ENCODE peak calls at places on chromosome 18, in six cellular contexts. Y is stimulated activated CD4-positive, alpha-beta T cell treated with anti-CD3 and anti-CD28 coated beads, Interleukin-4, amount 100 ng/mL, for 1 hour; H is activated CD4-positive, alpha-beta T cell treated with anti-CD3 and anti-CD28 coated beads, Interleukin-2, amount 10 ng/mL, durations not matched to agents 24 days and 14 days; Q is NCI-H69; W is CD4-positive, alpha-beta memory T cell; T is smooth muscle cell of the brain vasculature. J is an unnamed sample.

GRCh38 chr18:44599409-44599808 is 81.3 kb upstream of the SETBP1 start:
- DNase-seq in H (no peak), W (no peak), T (peak; percentile 46), Y (no peak), Q (no peak), J (peak; percentile 40)

GRCh38 chr18:48711651-48712486 is 173.0 kb downstream of the CTIF start:
- DNase-seq in W (no peak), Y (no peak), T (no peak), Q (peak; percentile 67), H (peak; percentile 64), J (no peak)

GRCh38 chr18:41977233-41977632 is 22.2 kb downstream of the PIK3C3 start:
- DNase-seq in T (no peak), Q (no peak), H (no peak), W (no peak), Y (no peak), J (no peak)

GRCh38 chr18:50880108-50880465 is 1.2 kb downstream of the ME2 start:
- DNase-seq in W (no peak), T (no peak), Y (no peak), Q (peak; percentile 64), H (no peak), J (no peak)

GRCh38 chr18:36183987-36184386 is 3.3 kb upstream of the MOCOS start:
- DNase-seq in Y (no peak), W (no peak), T (no peak), H (no peak), Q (no peak), J (no peak)

GRCh38 chr18:2716394-2717326 is 61.1 kb downstream of the SMCHD1 start:
- DNase-seq in W (peak; percentile 29), Q (no peak), H (no peak), T (no peak), Y (no peak), J (no peak)

GRCh38 chr18:23226930-23227728 is 91.8 kb downstream of the CABLES1 start:
- DNase-seq in H (no peak), Q (peak; percentile 47), Y (no peak), T (no peak), W (no peak), J (no peak)

GRCh38 chr18:46098616-46098933 is 479 bp upstream of the ATP5F1A start:
- DNase-seq in H (no peak), Y (no peak), T (no peak), W (no peak), Q (peak; percentile 63), J (no peak)

GRCh38 chr18:51397347-51397962 is 200.0 kb upstream of the MEX3C start:
- DNase-seq in T (no peak), W (no peak), H (no peak), Q (no peak), Y (no peak), J (no peak)

GRCh38 chr18:59456657-59457056 is 97.6 kb upstream of the LMAN1 start:
- DNase-seq in H (no peak), Q (peak; percentile 89), W (no peak), Y (no peak), T (no peak), J (no peak)

GRCh38 chr18:40852406-40852805 is 1102.6 kb upstream of the PIK3C3 start:
- DNase-seq in Y (no peak), H (no peak), W (no peak), Q (peak; percentile 49), T (no peak), J (no peak)

GRCh38 chr18:46622999-46623398 is 34.0 kb downstream of the LOXHD1 start:
- DNase-seq in W (no peak), H (peak; percentile 55), Y (no peak), Q (peak; percentile 43), T (peak; percentile 6), J (no peak)

GRCh38 chr18:31103423-31103822 is 1.2 kb upstream of the DSC2 start:
- DNase-seq in Y (no peak), W (no peak), T (no peak), H (no peak), Q (no peak), J (no peak)

GRCh38 chr18:11322006-11322405 is 172.6 kb upstream of the PIEZO2 start:
- DNase-seq in W (no peak), Q (no peak), H (no peak), Y (no peak), T (no peak), J (no peak)

GRCh38 chr18:54416459-54416858 is 58.8 kb downstream of the C18orf54 start:
- DNase-seq in Y (no peak), T (peak; percentile 36), W (no peak), Q (no peak), H (no peak), J (no peak)

J was measured in body of pancreas.